ENCODE peak calls at places on chromosome 6, in six cellular contexts. U is neural progenitor cell, H is OCI-LY7, O is hepatocyte, F is GM23248, I is SK-N-SH. B is an unnamed sample. For H3K4me1, the result is how much of the 10 kb centered on the place peaks cover.

GRCh38 chr6:21965029-21965428 is 331.8 kb downstream of the PRL start:
- DNase-seq in H (no peak), U (no peak), F (no peak), I (no peak), O (no peak), B (no peak)

GRCh38 chr6:29737707-29738630 is 14.7 kb downstream of the HLA-F start:
- DNase-seq in H (peak), I (peak), F (peak), O (peak), U (peak), B (peak)

GRCh38 chr6:38148606-38149005 is 329.1 kb downstream of the ZFAND3 start:
- DNase-seq in H (no peak), I (no peak), O (no peak), U (no peak), F (no peak), B (no peak)

GRCh38 chr6:10343320-10343719 is 71.6 kb downstream of the TFAP2A start:
- DNase-seq in U (no peak), O (no peak), H (no peak), F (no peak), I (no peak), B (no peak)

GRCh38 chr6:4402477-4402976 is 267.2 kb upstream of the ECI2 start:
- DNase-seq in F (peak), I (no peak), U (no peak), O (no peak), H (no peak), B (peak)

GRCh38 chr6:120774275-120774674 is 560.0 kb downstream of the TBC1D32 start:
- DNase-seq in I (no peak), F (no peak), H (no peak), U (no peak), O (no peak), B (peak)

GRCh38 chr6:12103158-12103557 is 91.0 kb downstream of the HIVEP1 start:
- DNase-seq in U (no peak), F (no peak), H (no peak), I (peak), O (no peak), B (no peak)

GRCh38 chr6:131400054-131400781 is 172.8 kb upstream of the ARG1 start:
- DNase-seq in I (no peak), H (no peak), F (peak), O (no peak), U (no peak), B (peak)

GRCh38 chr6:139743629-139744028 is 369.2 kb upstream of the CITED2 start:
- DNase-seq in F (peak), O (peak), U (no peak), I (no peak), H (no peak), B (peak)

GRCh38 chr6:140401666-140402255 is 1027.3 kb upstream of the CITED2 start:
- DNase-seq in O (no peak), U (no peak), H (no peak), F (peak), I (no peak), B (peak)

GRCh38 chr6:111605100-111605748 is 454 bp downstream of the TRAF3IP2 start:
- DNase-seq in H (peak), F (peak), O (peak), I (no peak), U (peak), B (peak)

GRCh38 chr6:72260489-72260888 is 361.4 kb upstream of the KCNQ5 start:
- DNase-seq in I (no peak), F (no peak), H (no peak), O (no peak), U (no peak), B (peak)

GRCh38 chr6:47195251-47195650 is 114.5 kb downstream of the TNFRSF21 start:
- DNase-seq in I (peak), U (no peak), H (no peak), F (no peak), O (peak), B (no peak)

GRCh38 chr6:71982385-71982784 is 96.0 kb downstream of the RIMS1 start:
- DNase-seq in U (no peak), I (no peak), F (peak), O (no peak), H (no peak), B (no peak)

GRCh38 chr6:142897659-142898058 is 47.3 kb downstream of the HIVEP2 start:
- DNase-seq in O (no peak), F (no peak), U (no peak), I (no peak), H (no peak), B (no peak)

GRCh38 chr6:24357336-24358218 is at the start of gene DCDC2:
- DNase-seq in O (no peak), I (no peak), F (peak), U (peak), H (no peak), B (no peak)

GRCh38 chr6:149450679-149451360 is 34.0 kb downstream of the ZC3H12D start:
- DNase-seq in H (no peak), O (peak), F (peak), I (peak), U (peak), B (no peak)

GRCh38 chr6:99305021-99305554 is 44.4 kb downstream of the FAXC start:
- DNase-seq in F (no peak), U (no peak), O (no peak), H (no peak), I (no peak), B (no peak)

GRCh38 chr6:20870493-20870892 is 336.2 kb downstream of the CDKAL1 start:
- DNase-seq in F (no peak), H (no peak), O (no peak), U (no peak), I (no peak), B (no peak)

GRCh38 chr6:139508023-139508422 is 133.6 kb upstream of the CITED2 start:
- DNase-seq in I (no peak), H (no peak), F (peak), O (no peak), U (no peak), B (no peak)

GRCh38 chr6:131730264-131730663 is 19.4 kb upstream of the CTAGE9 start:
- DNase-seq in I (no peak), F (no peak), U (no peak), H (no peak), O (no peak), B (no peak)

GRCh38 chr6:37432590-37432915 is 468 bp upstream of the CMTR1 start:
- DNase-seq in H (no peak), U (no peak), I (no peak), F (no peak), O (peak), B (no peak)

GRCh38 chr6:45801471-45802289 is 214.0 kb downstream of the CLIC5 start:
- DNase-seq in U (no peak), O (no peak), I (no peak), F (peak), H (no peak), B (no peak)

GRCh38 chr6:30037182-30037788 is 23.8 kb upstream of the POLR1H start:
- DNase-seq in I (peak), O (peak), H (peak), U (peak), F (peak), B (peak)

GRCh38 chr6:137717074-137718073 is 149.7 kb upstream of the TNFAIP3 start:
- DNase-seq in F (no peak), U (no peak), O (no peak), I (no peak), H (no peak), B (peak)

GRCh38 chr6:36752187-36752885 is 54.7 kb downstream of the RAB44 start:
- DNase-seq in H (peak), O (no peak), U (no peak), F (no peak), I (no peak), B (peak)

GRCh38 chr6:113551168-113551567 is 306.0 kb upstream of the MARCKS start:
- DNase-seq in O (no peak), H (no peak), F (no peak), U (no peak), I (no peak), B (no peak)

GRCh38 chr6:105808571-105808970 is 277.6 kb upstream of the PRDM1 start:
- DNase-seq in H (no peak), I (no peak), F (no peak), O (no peak), U (no peak), B (no peak)

GRCh38 chr6:158410784-158411183 is 98.5 kb downstream of the TULP4 start:
- DNase-seq in H (no peak), O (no peak), I (no peak), U (no peak), F (no peak), B (no peak)

GRCh38 chr6:7998103-7998725 is 66.0 kb downstream of the BLOC1S5 start:
- DNase-seq in O (peak), I (no peak), F (peak), U (no peak), H (no peak), B (peak)

DNA sequence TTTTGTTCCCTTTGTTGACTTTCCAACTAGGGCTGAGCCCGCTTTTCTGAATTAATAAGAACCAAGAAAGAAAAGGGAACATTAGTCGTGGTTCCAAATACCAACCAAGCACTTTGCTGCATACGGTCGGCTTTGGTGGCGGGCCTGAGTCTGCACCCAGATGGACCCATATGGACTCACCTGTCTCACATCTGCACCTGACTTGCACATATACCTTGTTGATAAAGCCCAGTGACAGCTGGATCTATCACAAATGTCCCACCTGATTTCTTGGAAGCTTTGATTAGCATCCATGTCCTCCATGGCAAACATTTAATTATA is 39.0 kb downstream of the TPD52L1 start:
- DNase-seq in O (no peak), U (no peak), I (no peak), F (no peak), H (no peak), B (no peak)
- H3K4me1 ChIP-seq in O (under half), U (under half), I (under half), F (under half), H (under half), B (under half)

GRCh38 chr6:35061102-35061615 is 80.0 kb downstream of the TCP11 start:
- DNase-seq in U (no peak), I (peak), O (no peak), F (peak), H (no peak), B (no peak)
- H3K27ac ChIP-seq in U (no peak), I (no peak), O (no peak), F (no peak), H (no peak), B (no peak)

GRCh38 chr6:132959927-132960326 is 145.6 kb downstream of the RPS12 start:
- DNase-seq in U (no peak), O (no peak), I (no peak), H (no peak), F (no peak), B (peak)

GRCh38 chr6:132961610-132962009 is 147.2 kb downstream of the RPS12 start:
- DNase-seq in H (peak), F (peak), O (no peak), I (no peak), U (peak), B (peak)

GRCh38 chr6:132962936-132963579 is 148.7 kb downstream of the RPS12 start:
- DNase-seq in U (peak), F (peak), H (peak), O (peak), I (peak), B (peak)

GRCh38 chr6:132960720-132961119 is 146.4 kb downstream of the RPS12 start:
- DNase-seq in F (no peak), H (no peak), U (no peak), I (no peak), O (no peak), B (peak)

GRCh38 chr6:132961122-132961521 is 146.8 kb downstream of the RPS12 start:
- DNase-seq in F (peak), U (no peak), H (no peak), I (no peak), O (peak), B (peak)
- TF ChIP-seq EZH2phosphoT487 in F (peak), U (no peak), H (no peak), I (no peak), O (no peak), B (no peak)

GRCh38 chr6:144651219-144651618 is 366.1 kb downstream of the UTRN start:
- DNase-seq in I (no peak), U (no peak), F (no peak), H (no peak), O (no peak), B (no peak)

GRCh38 chr6:144647406-144647964 is 362.4 kb downstream of the UTRN start:
- DNase-seq in U (no peak), H (no peak), F (no peak), I (no peak), O (peak), B (no peak)

GRCh38 chr6:144646066-144646800 is 361.1 kb downstream of the UTRN start:
- DNase-seq in I (no peak), H (no peak), O (no peak), U (no peak), F (peak), B (no peak)

GRCh38 chr6:144647971-144648651 is 363.0 kb downstream of the UTRN start:
- DNase-seq in U (no peak), O (no peak), F (no peak), I (no peak), H (no peak), B (no peak)

GRCh38 chr6:144649085-144649484 is 363.9 kb downstream of the UTRN start:
- DNase-seq in O (no peak), F (no peak), U (no peak), H (no peak), I (no peak), B (no peak)
- H3K4me1 ChIP-seq in O (under half), F (under half), U (half or more), H (under half), I (under half), B (under half)

GRCh38 chr6:33740794-33741193 is 5.9 kb downstream of the IP6K3 start:
- DNase-seq in H (no peak), I (no peak), O (no peak), U (no peak), F (no peak), B (no peak)
- H3K27ac ChIP-seq in H (no peak), I (no peak), O (no peak), U (no peak), F (no peak), B (no peak)

B was measured in PC-3.